ENCODE peak calls at places on chromosomes 13 and 19, in eight cellular contexts. M, K, B, V, R, U, N and S are unnamed samples.

GRCh38 chr13:63124863-63125262 is 1709.2 kb upstream of the PCDH20 start:
- DNase-seq in U (no peak), B (no peak), N (no peak), R (peak; percentile 29), V (no peak), M (no peak), K (no peak), S (no peak)

GRCh38 chr19:38737297-38737865 is 6.9 kb downstream of the CAPN12 start:
- DNase-seq in B (peak; percentile 76), M (no peak), U (no peak), V (no peak), R (no peak), N (no peak), K (no peak), S (no peak)

GRCh38 chr13:41520016-41520698 is 62.8 kb downstream of the RGCC start:
- DNase-seq in V (no peak), B (no peak), N (no peak), R (no peak), M (no peak), U (no peak), K (no peak), S (no peak)

GRCh38 chr19:36169084-36169760 is 17.0 kb upstream of the COX7A1 start:
- DNase-seq in N (peak; percentile 57), M (peak; percentile 35), V (no peak), B (no peak), R (peak; percentile 93), K (no peak), U (no peak), S (no peak)

GRCh38 chr19:40341601-40342482 is 6.4 kb downstream of the C19orf47 start:
- DNase-seq in M (no peak), V (peak; percentile 35), B (no peak), R (no peak), U (no peak), K (no peak), N (no peak), S (peak; percentile 91)

GRCh38 chr13:98576215-98576945 is 527 bp downstream of the STK24 start:
- DNase-seq in U (peak; percentile 82), B (peak; percentile 92), R (peak; percentile 41), N (peak; percentile 70), V (peak; percentile 93), K (no peak), M (peak; percentile 59), S (no peak)

GRCh38 chr19:34232566-34233481 is 21.5 kb upstream of the GARRE1 start:
- DNase-seq in V (no peak), U (peak; percentile 77), B (no peak), N (no peak), R (peak; percentile 87), K (no peak), M (no peak), S (peak; percentile 53)

GRCh38 chr13:112056284-112056727 is 10.6 kb upstream of the SOX1 start:
- DNase-seq in N (no peak), V (peak; percentile 59), K (no peak), R (no peak), U (no peak), B (peak; percentile 64), M (no peak), S (no peak)

GRCh38 chr13:79662882-79663281 is 181.9 kb downstream of the NDFIP2 start:
- DNase-seq in V (no peak), M (no peak), B (no peak), R (peak; percentile 42), U (no peak), N (peak; percentile 10), K (no peak), S (no peak)

GRCh38 chr13:32976046-32976781 is 40.0 kb upstream of the KL start:
- DNase-seq in U (no peak), M (no peak), V (no peak), R (no peak), K (no peak), B (no peak), N (no peak), S (no peak)

GRCh38 chr19:7099597-7099921 is 30.1 kb downstream of the ZNF557 start:
- DNase-seq in B (no peak), M (no peak), N (no peak), U (no peak), R (no peak), V (no peak), K (no peak), S (no peak)

GRCh38 chr19:29660835-29661234 is 4.4 kb upstream of the PLEKHF1 start:
- DNase-seq in B (no peak), M (no peak), K (no peak), R (no peak), N (no peak), V (peak; percentile 17), U (no peak), S (peak; percentile 30)

GRCh38 chr19:29663861-29664752 is 1.2 kb upstream of the PLEKHF1 start:
- DNase-seq in R (no peak), K (no peak), B (no peak), U (peak; percentile 64), M (no peak), V (no peak), N (no peak), S (peak; percentile 50)

GRCh38 chr19:29662278-29662603 is 3.0 kb upstream of the PLEKHF1 start:
- DNase-seq in N (no peak), B (no peak), K (no peak), M (no peak), V (no peak), U (no peak), R (no peak), S (no peak)

GRCh38 chr19:29664753-29665214 is 477 bp upstream of the PLEKHF1 start:
- DNase-seq in U (no peak), B (no peak), V (no peak), K (no peak), M (no peak), N (no peak), R (no peak), S (no peak)

DNA sequence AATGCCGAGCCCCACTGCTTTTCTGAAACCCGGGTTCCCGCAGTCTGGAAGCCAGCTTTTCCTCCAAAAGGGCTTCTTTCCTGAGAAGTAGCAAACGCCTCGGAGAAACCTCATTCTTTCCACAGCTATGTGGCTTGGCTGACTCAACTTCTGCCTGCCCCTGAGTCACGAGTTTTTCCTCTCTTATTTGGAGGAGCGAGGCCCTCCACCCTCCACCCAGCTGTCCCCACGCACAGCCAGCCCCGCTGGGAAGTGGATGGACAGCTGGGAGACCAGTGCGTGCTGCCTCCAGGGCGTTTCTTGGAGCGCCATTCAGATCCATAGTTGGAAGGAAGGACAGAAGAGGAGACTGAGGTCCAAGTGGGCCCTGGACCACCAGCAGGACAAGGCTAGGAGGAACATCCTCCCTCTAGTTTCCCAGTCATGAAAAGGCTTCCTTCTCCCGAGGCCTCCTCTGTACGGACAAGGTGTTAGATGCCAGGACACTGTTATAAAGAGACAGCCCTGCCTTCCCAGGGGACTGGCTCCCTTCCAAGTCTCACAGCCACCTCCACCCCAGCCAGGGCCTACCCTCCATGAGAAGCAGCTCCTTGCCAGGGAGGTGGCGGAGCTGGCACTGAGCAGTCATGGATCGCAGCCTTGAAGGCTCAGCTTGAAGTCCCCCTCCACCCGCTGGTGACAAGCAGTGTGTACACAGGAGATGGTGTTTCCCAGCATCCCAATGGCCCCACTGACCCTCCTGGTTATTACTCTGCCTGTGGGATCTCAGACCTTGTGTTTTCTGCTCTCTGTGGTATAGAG is 2.5 kb upstream of the PLEKHF1 start:
- DNase-seq in B (no peak), M (peak; percentile 74), R (peak; percentile 69), K (no peak), V (peak; percentile 78), N (peak; percentile 52), U (peak; percentile 89), S (peak; percentile 55)
- TF ChIP-seq POLR2A in B (no peak), M (no peak), R (no peak), K (no peak), V (no peak), N (no peak), U (no peak), S (no peak)

GRCh38 chr13:50384724-50385123 is 369.5 kb downstream of the KCNRG start:
- DNase-seq in N (no peak), B (no peak), M (no peak), V (no peak), U (no peak), K (no peak), R (no peak), S (no peak)

GRCh38 chr13:50387124-50387581 is 371.9 kb downstream of the KCNRG start:
- DNase-seq in R (no peak), N (peak; percentile 50), V (peak; percentile 77), K (no peak), B (peak; percentile 21), M (peak; percentile 40), U (no peak), S (no peak)

GRCh38 chr13:50388481-50388880 is 373.2 kb downstream of the KCNRG start:
- DNase-seq in M (no peak), K (no peak), N (no peak), U (no peak), V (no peak), R (peak; percentile 83), B (no peak), S (no peak)

GRCh38 chr13:50389726-50390125 is 374.5 kb downstream of the KCNRG start:
- DNase-seq in M (no peak), N (no peak), B (no peak), U (no peak), K (no peak), V (no peak), R (peak; percentile 92), S (no peak)

GRCh38 chr13:50386527-50387123 is 371.4 kb downstream of the KCNRG start:
- DNase-seq in V (no peak), N (no peak), R (peak; percentile 71), U (no peak), K (no peak), M (no peak), B (peak; percentile 34), S (no peak)
- H3K27ac ChIP-seq in V (no peak overlapping the region), N (no peak overlapping the region), R (peak overlapping the region; percentile 24), U (peak overlapping the region; percentile 14), K (no peak overlapping the region), M (no peak overlapping the region), B (peak overlapping the region; percentile 70), S (no peak overlapping the region)

GRCh38 chr19:12872941-12873890 is 8.0 kb downstream of the DNASE2 start:
- DNase-seq in M (peak; percentile 88), U (no peak), V (no peak), B (no peak), N (peak; percentile 66), K (no peak), R (peak; percentile 72), S (peak; percentile 92)
- TF ChIP-seq POLR2AphosphoS5 in M (no peak), U (no peak), V (peak; percentile 46), B (no peak), N (no peak), K (no peak), R (no peak), S (no peak)

GRCh38 chr19:11359421-11359820 is 4.2 kb downstream of the PLPPR2 start:
- DNase-seq in M (no peak), B (no peak), K (no peak), V (no peak), R (no peak), U (no peak), N (no peak), S (no peak)

GRCh38 chr19:11361037-11361770 is 6.0 kb downstream of the PLPPR2 start:
- DNase-seq in N (peak; percentile 92), B (peak; percentile 85), M (peak; percentile 93), V (no peak), R (no peak), K (no peak), U (no peak), S (no peak)

GRCh38 chr19:11356074-11356397 is 804 bp downstream of the PLPPR2 start:
- DNase-seq in U (no peak), N (no peak), B (no peak), K (no peak), V (no peak), M (no peak), R (no peak), S (no peak)

GRCh38 chr19:11356676-11357550 is 1.7 kb downstream of the PLPPR2 start:
- DNase-seq in K (no peak), M (no peak), N (no peak), B (no peak), V (no peak), R (no peak), U (no peak), S (no peak)

GRCh38 chr19:11355160-11356073 is at the start of gene PLPPR2:
- DNase-seq in M (peak; percentile 95), U (peak; percentile 97), V (peak; percentile 95), K (peak; percentile 25), R (peak; percentile 94), B (peak; percentile 97), N (peak; percentile 93), S (peak; percentile 88)
- TF ChIP-seq POLR2A in M (no peak), U (peak; percentile 54), V (no peak), K (peak; percentile 64), R (peak; percentile 79), B (peak; percentile 76), N (peak; percentile 31), S (no peak)